ENCODE peak calls at places on chromosomes 11 and 22, in five cellular contexts. Q, B, V, I and X are unnamed samples.

GRCh38 chr11:3123316-3123715 is 41.8 kb downstream of the OSBPL5 start:
- DNase-seq in Q (no peak), B (peak), V (no peak), I (peak), X (peak)

GRCh38 chr11:284081-285020 is 4.6 kb upstream of the PGGHG start:
- DNase-seq in Q (no peak), B (no peak), V (peak), I (no peak), X (no peak)

GRCh38 chr11:62931501-62932278 is 10.5 kb upstream of the CHRM1 start:
- DNase-seq in Q (no peak), B (no peak), V (no peak), I (no peak), X (no peak)

GRCh38 chr11:2890466-2891241 is 5.1 kb upstream of the CDKN1C start:
- DNase-seq in Q (no peak), B (peak), V (no peak), I (peak), X (peak)

GRCh38 chr22:46011627-46012181 is 34.7 kb upstream of the WNT7B start:
- DNase-seq in Q (no peak), B (no peak), V (peak), I (no peak), X (no peak)

GRCh38 chr11:94020777-94021615 is at the start of gene HEPHL1:
- DNase-seq in Q (no peak), B (no peak), V (no peak), I (no peak), X (no peak)

GRCh38 chr22:49789289-49790141 is 38.2 kb downstream of the BRD1 start:
- DNase-seq in Q (no peak), B (peak), V (no peak), I (peak), X (peak)

GRCh38 chr22:50293441-50294318 is 13.8 kb downstream of the PLXNB2 start:
- DNase-seq in Q (no peak), B (peak), V (peak), I (peak), X (peak)

GRCh38 chr22:37634505-37635002 is 4.9 kb upstream of the SH3BP1 start:
- DNase-seq in Q (no peak), B (no peak), V (peak), I (peak), X (no peak)

GRCh38 chr11:62575156-62575555 is 1.5 kb upstream of the EEF1G start:
- DNase-seq in Q (no peak), B (peak), V (no peak), I (peak), X (no peak)

GRCh38 chr22:31346733-31347250 is 646 bp upstream of the PATZ1 start:
- DNase-seq in Q (no peak), B (peak), V (peak), I (peak), X (peak)

GRCh38 chr22:39904864-39905263 is 4.0 kb downstream of the GRAP2 start:
- DNase-seq in Q (no peak), B (no peak), V (no peak), I (no peak), X (no peak)

GRCh38 chr22:49524362-49524761 is 303.3 kb downstream of the BRD1 start:
- DNase-seq in Q (no peak), B (no peak), V (no peak), I (no peak), X (no peak)

GRCh38 chr11:102783016-102783415 is 2.6 kb upstream of the MMP10 start:
- DNase-seq in Q (no peak), B (no peak), V (no peak), I (no peak), X (no peak)

GRCh38 chr11:114964676-114965214 is 286.4 kb downstream of the NXPE2 start:
- DNase-seq in Q (no peak), B (no peak), V (no peak), I (no peak), X (no peak)

GRCh38 chr11:47446833-47447232 is 2.1 kb downstream of the RAPSN start:
- DNase-seq in Q (no peak), B (no peak), V (no peak), I (no peak), X (no peak)

GRCh38 chr11:18394928-18395734 is 768 bp downstream of the LDHA start:
- DNase-seq in Q (no peak), B (peak), V (no peak), I (no peak), X (peak)

GRCh38 chr11:34160049-34160721 is 54.8 kb downstream of the NAT10 start:
- DNase-seq in Q (no peak), B (no peak), V (no peak), I (no peak), X (no peak)

GRCh38 chr11:85114786-85115185 is 512.4 kb downstream of the DLG2 start:
- DNase-seq in Q (no peak), B (no peak), V (no peak), I (no peak), X (no peak)

GRCh38 chr22:50524664-50525103 is 714 bp downstream of the SCO2 start:
- DNase-seq in Q (no peak), B (no peak), V (no peak), I (no peak), X (no peak)

GRCh38 chr11:18726040-18726439 is at the start of gene IGSF22:
- DNase-seq in Q (no peak), B (no peak), V (no peak), I (no peak), X (no peak)

GRCh38 chr11:64245401-64245796 is 1.3 kb downstream of the PPP1R14B start:
- DNase-seq in Q (no peak), B (peak), V (no peak), I (peak), X (no peak)

GRCh38 chr11:125410091-125410490 is 86.0 kb downstream of the FEZ1 start:
- DNase-seq in Q (no peak), B (no peak), V (peak), I (no peak), X (peak)

GRCh38 chr22:36757608-36758220 is 18.2 kb downstream of the IFT27 start:
- DNase-seq in Q (peak), B (peak), V (peak), I (peak), X (peak)

GRCh38 chr11:64998141-64998540 is 1.4 kb upstream of the BATF2 start:
- DNase-seq in Q (no peak), B (no peak), V (no peak), I (no peak), X (no peak)

GRCh38 chr11:73795925-73796632 is 8.4 kb downstream of the MRPL48 start:
- DNase-seq in Q (no peak), B (no peak), V (peak), I (peak), X (no peak)

GRCh38 chr22:22558972-22559603 is at the start of gene PRAME:
- DNase-seq in Q (no peak), B (peak), V (peak), I (peak), X (peak)

GRCh38 chr22:34108168-34108567 is 187.9 kb upstream of the LARGE1 start:
- DNase-seq in Q (no peak), B (no peak), V (no peak), I (no peak), X (no peak)

GRCh38 chr22:34111210-34111824 is 191.0 kb upstream of the LARGE1 start:
- DNase-seq in Q (no peak), B (peak), V (peak), I (no peak), X (peak)

GRCh38 chr22:34102633-34103032 is 182.4 kb upstream of the LARGE1 start:
- DNase-seq in Q (no peak), B (no peak), V (peak), I (no peak), X (no peak)

GRCh38 chr22:34105461-34106062 is 185.3 kb upstream of the LARGE1 start:
- DNase-seq in Q (no peak), B (peak), V (peak), I (peak), X (peak)
- TF ChIP-seq CTCF in Q (no peak), B (peak), V (peak), I (peak), X (no peak)

GRCh38 chr11:111585371-111585770 is 16.9 kb upstream of the SIK2 start:
- DNase-seq in Q (no peak), B (no peak), V (no peak), I (no peak), X (peak)

GRCh38 chr11:111589114-111589513 is 13.1 kb upstream of the SIK2 start:
- DNase-seq in Q (no peak), B (no peak), V (no peak), I (no peak), X (no peak)

GRCh38 chr11:111582163-111582562 is 20.1 kb upstream of the SIK2 start:
- DNase-seq in Q (no peak), B (no peak), V (no peak), I (no peak), X (no peak)

GRCh38 chr11:111582881-111583280 is 19.4 kb upstream of the SIK2 start:
- DNase-seq in Q (no peak), B (no peak), V (no peak), I (no peak), X (no peak)

DNA sequence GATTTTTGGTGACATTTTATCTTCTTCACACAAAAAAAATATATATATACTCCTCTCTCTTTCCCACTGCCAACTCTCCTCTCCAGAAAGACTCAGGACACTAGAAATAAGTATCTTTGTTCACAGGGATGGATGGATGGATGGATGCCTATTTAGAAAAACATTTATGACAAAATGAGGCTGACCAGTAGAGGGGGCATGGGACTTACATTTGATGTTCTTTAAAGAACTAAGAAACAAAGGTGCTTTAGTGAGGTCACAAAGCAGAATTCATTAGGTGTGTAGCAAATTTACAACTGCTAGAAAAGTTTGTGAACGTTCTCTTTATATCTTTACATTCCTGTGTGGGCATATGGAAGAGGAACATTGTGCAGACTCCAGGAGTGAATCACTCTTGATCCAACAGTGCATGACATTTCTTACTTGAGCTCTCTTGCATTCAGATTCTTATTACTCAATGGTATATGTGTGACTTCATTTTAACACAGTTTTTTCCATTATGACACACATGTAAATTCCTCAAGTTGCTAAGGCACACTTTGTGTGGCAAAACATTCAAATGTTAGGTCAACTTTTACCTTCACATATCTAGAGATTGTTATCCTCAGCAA is 15.8 kb upstream of the SIK2 start:
- DNase-seq in Q (no peak), B (peak), V (no peak), I (no peak), X (peak)
- TF ChIP-seq CTCF in Q (peak), B (peak), V (peak), I (peak), X (peak)

DNA sequence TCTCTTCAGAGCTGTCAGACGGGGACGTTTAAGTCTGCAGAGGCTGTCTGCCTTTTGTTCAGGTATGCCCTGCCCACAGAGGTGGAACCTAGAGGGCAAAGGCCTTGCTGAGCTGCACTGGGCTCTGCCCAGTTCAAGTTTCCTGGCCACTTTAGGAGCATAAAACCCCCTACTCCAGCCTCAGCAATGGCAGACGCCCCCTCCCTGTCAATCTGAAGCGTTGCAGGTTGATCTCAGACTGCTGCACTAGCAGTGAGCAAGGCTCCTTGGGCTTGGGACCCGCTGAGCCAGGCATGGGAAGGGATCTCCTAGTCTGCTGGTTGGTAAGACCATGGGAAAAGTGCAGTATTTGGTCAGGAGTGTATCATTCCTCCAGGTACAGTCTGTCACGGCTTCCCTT is 66.6 kb upstream of the TP53I11 start:
- DNase-seq in Q (no peak), B (no peak), V (no peak), I (no peak), X (no peak)
- TF ChIP-seq CTCF in Q (peak), B (no peak), V (no peak), I (no peak), X (peak)

GRCh38 chr22:41742918-41743317 is 43.6 kb downstream of the MEI1 start:
- DNase-seq in Q (no peak), B (no peak), V (no peak), I (no peak), X (no peak)
- TF ChIP-seq CTCF in Q (no peak), B (no peak), V (no peak), I (no peak), X (no peak)

DNA sequence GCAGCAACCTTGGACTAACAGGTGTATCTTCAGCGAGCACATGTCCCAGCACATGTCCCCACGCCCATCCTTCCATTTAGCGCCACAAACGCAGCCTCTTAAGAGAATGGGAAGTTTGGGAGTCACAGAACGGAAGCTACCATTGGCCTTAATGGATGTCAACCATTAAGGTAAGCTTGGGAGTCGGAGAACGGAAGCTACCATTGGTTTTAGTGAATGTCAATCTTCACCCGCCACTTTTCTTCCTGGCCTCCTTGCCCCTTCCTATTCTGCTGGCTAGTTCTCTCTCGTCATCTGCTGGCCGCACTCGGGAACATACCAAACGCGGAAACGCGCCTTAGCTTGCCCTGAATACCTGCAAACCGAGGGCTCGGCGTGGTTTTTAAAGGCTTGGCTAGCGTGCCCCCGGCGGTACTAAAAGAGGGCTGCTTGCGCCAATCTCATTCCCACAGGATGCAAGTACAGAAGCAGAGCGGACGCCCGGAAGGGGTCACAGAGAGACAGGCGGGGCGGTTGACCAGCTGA is 24.3 kb downstream of the GLYATL1 start:
- DNase-seq in Q (no peak), B (peak), V (peak), I (no peak), X (peak)
- TF ChIP-seq CTCF in Q (peak), B (peak), V (no peak), I (no peak), X (peak)

GRCh38 chr11:1482581-1483444 is 3.8 kb downstream of the MOB2 start:
- DNase-seq in Q (no peak), B (no peak), V (no peak), I (peak), X (no peak)
- TF ChIP-seq CTCF in Q (no peak), B (no peak), V (no peak), I (no peak), X (no peak)

GRCh38 chr11:124402326-124402922 is 3.6 kb upstream of the OR8B3 start:
- DNase-seq in Q (peak), B (peak), V (peak), I (peak), X (peak)
- TF ChIP-seq CTCF in Q (peak), B (peak), V (peak), I (peak), X (peak)